ENCODE peak calls at places on chromosomes 12 and 14, in five cellular contexts. One of them, this sample, is unnamed.

GRCh38 chr12:51393676-51394545 is 2.7 kb upstream of the GALNT6 start:
- DNase-seq in ELF-1: no peak
- DNase-seq in NCI-H69: no peak
- DNase-seq in activated gamma-delta T cell treated with Interleukin-2 at 50 U/mL for 16 hours: peak
- DNase-seq in stimulated activated CD8-positive, alpha-beta memory T cell treated with anti-CD3 and anti-CD28 coated beads, Interleukin-15, amount 100 ng/mL, for 1 hour: no peak
- DNase-seq in this sample: peak

GRCh38 chr14:59251811-59252771 is 63.6 kb downstream of the DAAM1 start:
- DNase-seq in NCI-H69: peak
- DNase-seq in activated gamma-delta T cell treated with Interleukin-2 at 50 U/mL for 16 hours: no peak
- DNase-seq in ELF-1: no peak
- DNase-seq in stimulated activated CD8-positive, alpha-beta memory T cell treated with anti-CD3 and anti-CD28 coated beads, Interleukin-15, amount 100 ng/mL, for 1 hour: no peak
- DNase-seq in this sample: no peak

GRCh38 chr14:35213869-35214387 is 78.3 kb upstream of the PSMA6 start:
- DNase-seq in stimulated activated CD8-positive, alpha-beta memory T cell treated with anti-CD3 and anti-CD28 coated beads, Interleukin-15, amount 100 ng/mL, for 1 hour: no peak
- DNase-seq in ELF-1: no peak
- DNase-seq in activated gamma-delta T cell treated with Interleukin-2 at 50 U/mL for 16 hours: no peak
- DNase-seq in NCI-H69: peak
- DNase-seq in this sample: no peak

GRCh38 chr14:29521526-29522137 is 406.0 kb downstream of the PRKD1 start:
- DNase-seq in activated gamma-delta T cell treated with Interleukin-2 at 50 U/mL for 16 hours: no peak
- DNase-seq in NCI-H69: peak
- DNase-seq in ELF-1: peak
- DNase-seq in stimulated activated CD8-positive, alpha-beta memory T cell treated with anti-CD3 and anti-CD28 coated beads, Interleukin-15, amount 100 ng/mL, for 1 hour: no peak
- DNase-seq in this sample: no peak

GRCh38 chr12:75550401-75550851 is 39.0 kb upstream of the KRR1 start:
- DNase-seq in stimulated activated CD8-positive, alpha-beta memory T cell treated with anti-CD3 and anti-CD28 coated beads, Interleukin-15, amount 100 ng/mL, for 1 hour: no peak
- DNase-seq in activated gamma-delta T cell treated with Interleukin-2 at 50 U/mL for 16 hours: no peak
- DNase-seq in ELF-1: no peak
- DNase-seq in NCI-H69: peak
- DNase-seq in this sample: no peak

GRCh38 chr14:24311837-24312615 is 724 bp downstream of the LTB4R start:
- DNase-seq in NCI-H69: peak
- DNase-seq in stimulated activated CD8-positive, alpha-beta memory T cell treated with anti-CD3 and anti-CD28 coated beads, Interleukin-15, amount 100 ng/mL, for 1 hour: no peak
- DNase-seq in ELF-1: no peak
- DNase-seq in activated gamma-delta T cell treated with Interleukin-2 at 50 U/mL for 16 hours: no peak
- DNase-seq in this sample: no peak

GRCh38 chr14:24941719-24942118 is 108.2 kb downstream of the STXBP6 start:
- DNase-seq in activated gamma-delta T cell treated with Interleukin-2 at 50 U/mL for 16 hours: no peak
- DNase-seq in stimulated activated CD8-positive, alpha-beta memory T cell treated with anti-CD3 and anti-CD28 coated beads, Interleukin-15, amount 100 ng/mL, for 1 hour: no peak
- DNase-seq in ELF-1: no peak
- DNase-seq in NCI-H69: peak
- DNase-seq in this sample: no peak

GRCh38 chr14:52068741-52069616 is at the start of gene NID2:
- DNase-seq in activated gamma-delta T cell treated with Interleukin-2 at 50 U/mL for 16 hours: peak
- DNase-seq in stimulated activated CD8-positive, alpha-beta memory T cell treated with anti-CD3 and anti-CD28 coated beads, Interleukin-15, amount 100 ng/mL, for 1 hour: no peak
- DNase-seq in ELF-1: peak
- DNase-seq in NCI-H69: peak
- DNase-seq in this sample: no peak

GRCh38 chr12:32435921-32436710 is 36.8 kb downstream of the FGD4 start:
- DNase-seq in activated gamma-delta T cell treated with Interleukin-2 at 50 U/mL for 16 hours: no peak
- DNase-seq in NCI-H69: no peak
- DNase-seq in stimulated activated CD8-positive, alpha-beta memory T cell treated with anti-CD3 and anti-CD28 coated beads, Interleukin-15, amount 100 ng/mL, for 1 hour: no peak
- DNase-seq in ELF-1: no peak
- DNase-seq in this sample: no peak

GRCh38 chr14:37598085-37598972 is 2.9 kb downstream of the TTC6 start:
- DNase-seq in stimulated activated CD8-positive, alpha-beta memory T cell treated with anti-CD3 and anti-CD28 coated beads, Interleukin-15, amount 100 ng/mL, for 1 hour: no peak
- DNase-seq in activated gamma-delta T cell treated with Interleukin-2 at 50 U/mL for 16 hours: no peak
- DNase-seq in ELF-1: no peak
- DNase-seq in NCI-H69: peak
- DNase-seq in this sample: no peak

GRCh38 chr14:56217380-56218045 is 99.3 kb downstream of the PELI2 start:
- DNase-seq in activated gamma-delta T cell treated with Interleukin-2 at 50 U/mL for 16 hours: no peak
- DNase-seq in stimulated activated CD8-positive, alpha-beta memory T cell treated with anti-CD3 and anti-CD28 coated beads, Interleukin-15, amount 100 ng/mL, for 1 hour: no peak
- DNase-seq in ELF-1: no peak
- DNase-seq in NCI-H69: no peak
- DNase-seq in this sample: no peak

GRCh38 chr14:71358209-71358931 is 451.1 kb downstream of the PCNX1 start:
- DNase-seq in stimulated activated CD8-positive, alpha-beta memory T cell treated with anti-CD3 and anti-CD28 coated beads, Interleukin-15, amount 100 ng/mL, for 1 hour: no peak
- DNase-seq in ELF-1: no peak
- DNase-seq in activated gamma-delta T cell treated with Interleukin-2 at 50 U/mL for 16 hours: no peak
- DNase-seq in NCI-H69: no peak
- DNase-seq in this sample: no peak

This sample was measured in CMK.